ENCODE peak calls at places on chromosome 5, in six cellular contexts. I, N, A, E, W and Q are unnamed samples.

GRCh38 chr5:32206053-32206452 is 31.9 kb upstream of the GOLPH3 start:
- DNase-seq in N (no peak), E (no peak), I (no peak), A (no peak), W (no peak), Q (no peak)

GRCh38 chr5:171330011-171330410 is 21.0 kb downstream of the TLX3 start:
- DNase-seq in A (no peak), N (no peak), I (no peak), W (no peak), E (no peak), Q (no peak)

GRCh38 chr5:72883850-72884249 is 67.4 kb downstream of the TNPO1 start:
- DNase-seq in I (peak; percentile 16), N (no peak), A (no peak), W (no peak), E (no peak), Q (no peak)

GRCh38 chr5:1342268-1342667 is 2.6 kb downstream of the CLPTM1L start:
- DNase-seq in E (no peak), A (no peak), N (no peak), W (no peak), I (no peak), Q (no peak)

GRCh38 chr5:145912594-145912993 is 23.8 kb upstream of the SH3RF2 start:
- DNase-seq in A (no peak), W (no peak), I (no peak), E (no peak), N (no peak), Q (no peak)

GRCh38 chr5:179217356-179217755 is 127.9 kb downstream of the ADAMTS2 start:
- DNase-seq in A (no peak), I (no peak), N (no peak), E (no peak), W (no peak), Q (no peak)

GRCh38 chr5:54902817-54903473 is 82.4 kb downstream of the ESM1 start:
- DNase-seq in E (no peak), W (no peak), N (no peak), I (no peak), A (no peak), Q (peak; percentile 32)

GRCh38 chr5:133928690-133929393 is 39.6 kb downstream of the C5orf15 start:
- DNase-seq in A (no peak), E (no peak), N (no peak), W (no peak), I (no peak), Q (no peak)

GRCh38 chr5:132265336-132266030 is 8.0 kb downstream of the PDLIM4 start:
- DNase-seq in N (no peak), W (peak; percentile 79), I (peak; percentile 98), A (peak; percentile 92), E (peak; percentile 63), Q (peak; percentile 80)

GRCh38 chr5:10319202-10319851 is 11.6 kb upstream of the CMBL start:
- DNase-seq in E (peak; percentile 78), W (no peak), I (no peak), N (no peak), A (peak; percentile 60), Q (no peak)

GRCh38 chr5:134003957-134004625 is 684 bp downstream of the VDAC1 start:
- DNase-seq in N (no peak), I (peak; percentile 55), A (peak; percentile 84), W (peak; percentile 67), E (peak; percentile 83), Q (peak; percentile 55)

GRCh38 chr5:51033215-51033614 is 350.0 kb upstream of the ISL1 start:
- DNase-seq in I (no peak), A (no peak), E (no peak), N (no peak), W (no peak), Q (no peak)

GRCh38 chr5:6950250-6950649 is 237.0 kb downstream of the TENT4A start:
- DNase-seq in I (no peak), A (no peak), N (no peak), W (no peak), E (no peak), Q (no peak)

GRCh38 chr5:157948738-157949410 is 89.9 kb upstream of the CLINT1 start:
- DNase-seq in I (peak; percentile 90), N (peak; percentile 83), A (peak; percentile 94), W (peak; percentile 97), E (peak; percentile 85), Q (peak; percentile 94)

GRCh38 chr5:179404321-179405053 is 59.2 kb upstream of the ADAMTS2 start:
- DNase-seq in N (no peak), I (no peak), E (no peak), W (peak; percentile 14), A (no peak), Q (no peak)

GRCh38 chr5:2052687-2053086 is 170.0 kb upstream of the IRX4 start:
- DNase-seq in W (no peak), A (no peak), N (no peak), E (no peak), I (no peak), Q (no peak)

GRCh38 chr5:54861212-54861894 is 124.0 kb downstream of the ESM1 start:
- DNase-seq in I (no peak), W (no peak), E (no peak), N (no peak), A (no peak), Q (no peak)

GRCh38 chr5:169302046-169302445 is 1.1 kb upstream of the SLIT3 start:
- DNase-seq in E (no peak), A (no peak), I (peak; percentile 5), W (no peak), N (no peak), Q (no peak)

GRCh38 chr5:169302491-169303118 is 1.7 kb upstream of the SLIT3 start:
- DNase-seq in N (peak; percentile 48), A (peak; percentile 80), I (peak; percentile 85), E (peak; percentile 75), W (peak; percentile 75), Q (peak; percentile 67)

GRCh38 chr5:169299651-169300467 is 1.1 kb downstream of the SLIT3 start:
- DNase-seq in I (no peak), A (no peak), N (no peak), W (no peak), E (no peak), Q (no peak)

GRCh38 chr5:169300468-169301385 is at the start of gene SLIT3:
- DNase-seq in A (peak; percentile 92), W (peak; percentile 48), N (no peak), E (peak; percentile 78), I (peak; percentile 72), Q (no peak)

GRCh38 chr5:169301386-169301930 is 519 bp upstream of the SLIT3 start:
- DNase-seq in N (no peak), W (no peak), I (no peak), A (peak; percentile 75), E (no peak), Q (no peak)
- H3K4me3 ChIP-seq in N (no peak overlapping the region), W (no peak overlapping the region), I (no peak overlapping the region), A (peak overlapping the region; percentile 75), E (peak overlapping the region; percentile 58), Q (no peak overlapping the region)

DNA sequence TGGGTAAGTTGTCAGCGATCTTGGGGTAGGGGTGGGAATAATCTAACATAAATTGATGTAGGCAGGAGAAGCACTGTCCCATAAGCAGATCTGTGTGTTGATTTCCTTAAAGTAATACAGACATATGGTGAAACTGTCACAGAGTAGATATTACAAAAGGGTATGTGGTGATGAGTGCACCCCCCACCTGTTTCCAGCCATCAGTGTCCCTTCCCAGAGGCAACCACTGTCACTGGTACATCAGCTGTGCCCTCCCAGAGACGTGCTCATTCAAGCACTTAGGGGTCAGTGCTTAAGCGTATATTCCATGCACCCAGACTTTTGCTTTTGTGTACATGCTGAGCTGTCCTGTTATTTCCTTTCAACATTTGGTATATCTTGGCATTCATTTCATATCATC is 94.3 kb upstream of the PITX1 start:
- DNase-seq in I (no peak), A (no peak), N (no peak), E (no peak), W (no peak), Q (no peak)
- H3K4me1 ChIP-seq in I (no peaks in the 10 kb centered on the region), A (no peaks in the 10 kb centered on the region), N (peaks cover 28% of the 10 kb centered on the region), E (no peaks in the 10 kb centered on the region), W (no peaks in the 10 kb centered on the region), Q (peaks cover 12% of the 10 kb centered on the region)

GRCh38 chr5:113031132-113031531 is 54.5 kb downstream of the DCP2 start:
- DNase-seq in I (no peak), N (no peak), W (no peak), E (no peak), A (no peak), Q (no peak)
- H3K27ac ChIP-seq in I (no peak overlapping the region), N (no peak overlapping the region), W (no peak overlapping the region), E (no peak overlapping the region), A (no peak overlapping the region), Q (no peak overlapping the region)

DNA sequence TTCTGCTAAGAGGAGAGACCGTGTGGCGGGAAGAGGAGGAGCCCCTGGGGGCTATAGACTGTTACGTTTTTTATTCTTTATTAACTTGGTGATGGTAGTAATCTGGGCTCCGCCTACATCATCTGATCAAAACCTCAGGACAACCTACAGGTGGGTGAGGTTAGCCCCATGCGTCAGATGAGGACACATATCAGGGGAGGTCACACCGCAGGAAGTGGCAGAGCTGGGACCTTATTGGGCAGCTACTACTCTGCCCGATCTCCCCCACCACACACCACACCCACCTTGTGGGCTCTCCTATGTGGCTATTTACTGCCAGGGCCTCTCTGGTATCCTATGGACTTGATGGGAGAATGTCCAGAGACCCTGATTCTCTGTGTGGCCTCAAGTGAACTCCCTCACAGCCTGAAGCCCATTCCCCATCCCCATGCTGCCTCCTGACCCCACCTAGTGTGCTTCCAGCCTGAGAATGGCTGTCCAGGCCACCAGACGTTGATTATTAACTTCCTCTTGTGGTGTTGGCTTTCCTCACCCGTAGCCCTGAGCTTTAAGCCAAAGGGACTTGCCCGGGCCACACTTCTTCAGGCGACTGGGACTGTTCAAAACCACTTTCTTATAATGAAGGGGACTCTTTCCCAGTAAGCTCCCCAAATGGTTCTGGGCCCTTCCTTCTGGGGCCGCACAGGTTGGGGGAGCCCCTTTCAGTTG is 8.2 kb downstream of the UNC5A start:
- DNase-seq in I (no peak), W (no peak), N (peak; percentile 40), E (no peak), A (no peak), Q (no peak)
- H3K4me3 ChIP-seq in I (no peak overlapping the region), W (no peak overlapping the region), N (peak overlapping the region; percentile 49), E (peak overlapping the region; percentile 46), A (no peak overlapping the region), Q (no peak overlapping the region)

GRCh38 chr5:139186293-139186692 is 11.9 kb downstream of the SIL1 start:
- DNase-seq in W (no peak), A (no peak), E (no peak), N (no peak), I (no peak), Q (no peak)
- H3K4me1 ChIP-seq in W (no peaks in the 10 kb centered on the region), A (peaks cover 36% of the 10 kb centered on the region), E (peaks cover 48% of the 10 kb centered on the region), N (peaks cover 14% of the 10 kb centered on the region), I (no peaks in the 10 kb centered on the region), Q (peaks cover 3% of the 10 kb centered on the region)

GRCh38 chr5:95178046-95178651 is 106.7 kb downstream of the MCTP1 start:
- DNase-seq in I (peak; percentile 91), W (no peak), A (no peak), N (peak; percentile 29), E (no peak), Q (no peak)
- H3K27ac ChIP-seq in I (peak overlapping the region; percentile 28), W (no peak overlapping the region), A (no peak overlapping the region), N (no peak overlapping the region), E (no peak overlapping the region), Q (no peak overlapping the region)